ENCODE peak calls at places on chromosomes 2 and 18, in seven cellular contexts. S is H9, O is IMR-90, C is mesendoderm, R is H1, U is trophoblast cell, D is mesenchymal stem cell. I is an unnamed sample.

GRCh38 chr2:30115141-30115980 is 31.4 kb upstream of the YPEL5 start:
- DNase-seq in D (peak), S (peak), U (peak), R (peak), C (peak), O (peak), I (peak)

GRCh38 chr18:78538669-78539440 is 440.8 kb upstream of the SALL3 start:
- DNase-seq in U (no peak), S (no peak), O (no peak), C (no peak), R (no peak), D (no peak), I (no peak)

GRCh38 chr2:241202681-241203080 is 14.2 kb downstream of the ANO7 start:
- DNase-seq in R (no peak), C (no peak), U (no peak), S (no peak), D (no peak), O (no peak), I (no peak)

GRCh38 chr2:169933124-169933711 is 106.0 kb downstream of the UBR3 start:
- DNase-seq in C (peak), R (no peak), O (peak), U (peak), S (no peak), D (peak), I (no peak)

GRCh38 chr2:43458002-43458628 is 137.7 kb downstream of the THADA start:
- DNase-seq in U (peak), D (peak), S (no peak), R (no peak), O (peak), C (no peak), I (no peak)

GRCh38 chr2:101873543-101873942 is 118.2 kb upstream of the IL1R2 start:
- DNase-seq in O (no peak), D (peak), S (no peak), C (peak), R (no peak), U (peak), I (no peak)

GRCh38 chr2:217875556-217876252 is 127.1 kb downstream of the TNS1 start:
- DNase-seq in D (no peak), R (no peak), U (no peak), O (peak), C (no peak), S (no peak), I (no peak)

GRCh38 chr18:57529151-57529550 is 57.4 kb downstream of the FECH start:
- DNase-seq in C (no peak), S (no peak), R (no peak), U (no peak), D (no peak), O (no peak), I (no peak)

GRCh38 chr2:73290049-73290839 is 3.1 kb downstream of the EGR4 start:
- DNase-seq in S (peak), C (peak), O (peak), U (peak), D (peak), R (no peak), I (no peak)

GRCh38 chr18:30915336-30915988 is 127.1 kb downstream of the DSC3 start:
- DNase-seq in O (no peak), S (no peak), U (no peak), C (no peak), D (no peak), R (no peak), I (no peak)

GRCh38 chr2:159432610-159433009 is 146.1 kb upstream of the WDSUB1 start:
- DNase-seq in O (no peak), U (no peak), D (no peak), S (no peak), R (no peak), C (no peak), I (no peak)
- H2AK5ac ChIP-seq in O (no peak), U (no peak), D (no peak), S (no peak), R (no peak), C (no peak), I (no peak)

GRCh38 chr2:11285499-11285898 is 58.9 kb downstream of the ROCK2 start:
- DNase-seq in O (no peak), S (no peak), U (no peak), D (no peak), C (no peak), R (no peak), I (no peak)
- H3K27ac ChIP-seq in O (no peak), S (no peak), U (no peak), D (no peak), C (no peak), R (no peak), I (no peak)

DNA sequence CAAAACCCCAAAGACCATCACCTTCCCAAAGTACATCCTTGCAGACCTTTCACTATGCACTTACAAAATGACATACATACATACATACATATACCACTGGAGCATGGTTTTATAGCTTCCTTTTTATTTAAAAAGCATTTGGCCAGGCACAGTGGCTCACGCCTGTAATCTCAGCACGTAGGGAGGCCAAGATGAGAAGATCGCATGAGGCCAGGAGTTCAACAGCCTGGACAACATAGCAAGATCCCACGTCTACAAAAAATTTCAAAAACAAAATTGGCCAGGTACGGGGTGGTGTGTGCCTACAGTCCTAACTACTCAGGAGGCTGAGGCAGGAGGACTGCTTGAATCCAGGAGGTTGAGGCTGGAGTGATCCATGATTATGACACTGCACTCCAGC is 29.9 kb upstream of the ADAM17 start:
- DNase-seq in U (no peak), C (no peak), S (no peak), O (no peak), D (no peak), R (no peak), I (no peak)
- H2AK5ac ChIP-seq in U (no peak), C (no peak), S (no peak), O (no peak), D (no peak), R (no peak), I (no peak)

GRCh38 chr2:233118601-233119000 is 58.5 kb downstream of the INPP5D start:
- DNase-seq in R (no peak), D (no peak), S (no peak), C (no peak), U (no peak), O (no peak), I (no peak)
- H3K27ac ChIP-seq in R (no peak), D (no peak), S (no peak), C (no peak), U (no peak), O (no peak), I (no peak)

GRCh38 chr2:23843051-23843976 is 83.6 kb downstream of the ATAD2B start:
- DNase-seq in C (peak), U (no peak), O (peak), D (peak), S (no peak), R (no peak), I (no peak)
- H2AK5ac ChIP-seq in C (no peak), U (no peak), O (no peak), D (no peak), S (no peak), R (no peak), I (no peak)

DNA sequence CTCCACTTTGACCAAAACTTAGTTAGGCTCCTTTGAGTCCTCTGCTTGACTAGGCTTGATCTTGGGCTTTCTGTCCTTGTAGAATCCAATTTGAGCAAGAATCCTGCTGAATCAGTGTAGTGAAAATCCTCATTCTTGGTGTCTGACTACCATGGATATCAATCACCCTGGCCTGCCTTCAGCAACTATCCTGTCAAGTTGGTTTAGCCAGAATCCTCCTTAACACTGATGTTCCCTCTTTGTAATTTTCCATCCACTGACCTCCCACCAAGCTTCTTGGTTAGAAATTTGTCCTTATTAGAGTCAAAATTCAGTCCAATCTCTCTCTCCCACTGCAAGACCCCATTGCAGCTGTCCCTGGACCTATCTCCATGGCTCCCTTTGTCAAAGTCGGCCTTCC is 494 bp upstream of the RBM45 start:
- DNase-seq in R (no peak), O (no peak), C (no peak), U (peak), S (no peak), D (peak), I (no peak)
- H3K27ac ChIP-seq in R (no peak), O (no peak), C (no peak), U (no peak), S (no peak), D (no peak), I (no peak)